ENCODE peak calls at places on chromosomes 4 and X, in nine cellular contexts. One of them, this sample, is unnamed.

GRCh38 chr4:61666248-61666647 is 466.1 kb downstream of the ADGRL3 start:
- DNase-seq in HCT116: no peak
- DNase-seq in GM10248: no peak
- DNase-seq in stimulated activated naive B cell treated with anti-CD40 and anti-IgM and Interleukin-4, amounts not matched to agents 10 μg/mL and 1 μg/mL and 100 μg/mL, for 72 hours: no peak
- DNase-seq in lower leg skin: no peak
- DNase-seq in cardiac muscle cell: no peak
- DNase-seq in activated CD8-positive, alpha-beta memory T cell treated with anti-CD3 and anti-CD28 coated beads for 48 hours: no peak
- DNase-seq in fibroblast of pulmonary artery: no peak
- DNase-seq in T-cell: no peak
- DNase-seq in this sample: no peak

GRCh38 chr4:142874684-142875083 is 28.6 kb upstream of the INPP4B start:
- DNase-seq in T-cell: no peak
- DNase-seq in lower leg skin: no peak
- DNase-seq in stimulated activated naive B cell treated with anti-CD40 and anti-IgM and Interleukin-4, amounts not matched to agents 10 μg/mL and 1 μg/mL and 100 μg/mL, for 72 hours: no peak
- DNase-seq in cardiac muscle cell: no peak
- DNase-seq in GM10248: no peak
- DNase-seq in fibroblast of pulmonary artery: no peak
- DNase-seq in HCT116: no peak
- DNase-seq in activated CD8-positive, alpha-beta memory T cell treated with anti-CD3 and anti-CD28 coated beads for 48 hours: no peak
- DNase-seq in this sample: no peak

GRCh38 chr4:122762520-122762919 is 30.0 kb downstream of the BBS12 start:
- DNase-seq in fibroblast of pulmonary artery: no peak
- DNase-seq in GM10248: peak
- DNase-seq in lower leg skin: no peak
- DNase-seq in activated CD8-positive, alpha-beta memory T cell treated with anti-CD3 and anti-CD28 coated beads for 48 hours: no peak
- DNase-seq in T-cell: no peak
- DNase-seq in cardiac muscle cell: no peak
- DNase-seq in stimulated activated naive B cell treated with anti-CD40 and anti-IgM and Interleukin-4, amounts not matched to agents 10 μg/mL and 1 μg/mL and 100 μg/mL, for 72 hours: peak
- DNase-seq in HCT116: no peak
- DNase-seq in this sample: peak

GRCh38 chr4:117777721-117778120 is 256.6 kb upstream of the NDST3 start:
- DNase-seq in cardiac muscle cell: no peak
- DNase-seq in HCT116: no peak
- DNase-seq in GM10248: no peak
- DNase-seq in activated CD8-positive, alpha-beta memory T cell treated with anti-CD3 and anti-CD28 coated beads for 48 hours: no peak
- DNase-seq in T-cell: no peak
- DNase-seq in lower leg skin: no peak
- DNase-seq in fibroblast of pulmonary artery: peak
- DNase-seq in stimulated activated naive B cell treated with anti-CD40 and anti-IgM and Interleukin-4, amounts not matched to agents 10 μg/mL and 1 μg/mL and 100 μg/mL, for 72 hours: no peak
- DNase-seq in this sample: no peak

GRCh38 chr4:77040856-77041576 is 34.8 kb downstream of the CCNI start:
- DNase-seq in T-cell: no peak
- DNase-seq in GM10248: no peak
- DNase-seq in cardiac muscle cell: no peak
- DNase-seq in lower leg skin: no peak
- DNase-seq in stimulated activated naive B cell treated with anti-CD40 and anti-IgM and Interleukin-4, amounts not matched to agents 10 μg/mL and 1 μg/mL and 100 μg/mL, for 72 hours: no peak
- DNase-seq in fibroblast of pulmonary artery: no peak
- DNase-seq in activated CD8-positive, alpha-beta memory T cell treated with anti-CD3 and anti-CD28 coated beads for 48 hours: no peak
- DNase-seq in HCT116: no peak
- DNase-seq in this sample: no peak

GRCh38 chr4:78684196-78685079 is 91.7 kb upstream of the BMP2K start:
- DNase-seq in lower leg skin: no peak
- DNase-seq in T-cell: no peak
- DNase-seq in HCT116: no peak
- DNase-seq in activated CD8-positive, alpha-beta memory T cell treated with anti-CD3 and anti-CD28 coated beads for 48 hours: no peak
- DNase-seq in cardiac muscle cell: no peak
- DNase-seq in fibroblast of pulmonary artery: peak
- DNase-seq in GM10248: no peak
- DNase-seq in stimulated activated naive B cell treated with anti-CD40 and anti-IgM and Interleukin-4, amounts not matched to agents 10 μg/mL and 1 μg/mL and 100 μg/mL, for 72 hours: no peak
- DNase-seq in this sample: no peak

GRCh38 chr4:44415251-44415650 is 33.4 kb downstream of the KCTD8 start:
- DNase-seq in HCT116: no peak
- DNase-seq in GM10248: no peak
- DNase-seq in cardiac muscle cell: no peak
- DNase-seq in T-cell: no peak
- DNase-seq in lower leg skin: no peak
- DNase-seq in fibroblast of pulmonary artery: no peak
- DNase-seq in stimulated activated naive B cell treated with anti-CD40 and anti-IgM and Interleukin-4, amounts not matched to agents 10 μg/mL and 1 μg/mL and 100 μg/mL, for 72 hours: no peak
- DNase-seq in activated CD8-positive, alpha-beta memory T cell treated with anti-CD3 and anti-CD28 coated beads for 48 hours: no peak
- DNase-seq in this sample: no peak

GRCh38 chr4:294732-295131 is 10.5 kb downstream of the ZNF732 start:
- DNase-seq in HCT116: no peak
- DNase-seq in fibroblast of pulmonary artery: no peak
- DNase-seq in stimulated activated naive B cell treated with anti-CD40 and anti-IgM and Interleukin-4, amounts not matched to agents 10 μg/mL and 1 μg/mL and 100 μg/mL, for 72 hours: no peak
- DNase-seq in activated CD8-positive, alpha-beta memory T cell treated with anti-CD3 and anti-CD28 coated beads for 48 hours: no peak
- DNase-seq in T-cell: no peak
- DNase-seq in cardiac muscle cell: no peak
- DNase-seq in lower leg skin: no peak
- DNase-seq in GM10248: no peak
- DNase-seq in this sample: no peak

GRCh38 chr4:85565761-85566480 is 91.0 kb downstream of the ARHGAP24 start:
- DNase-seq in T-cell: no peak
- DNase-seq in activated CD8-positive, alpha-beta memory T cell treated with anti-CD3 and anti-CD28 coated beads for 48 hours: no peak
- DNase-seq in cardiac muscle cell: no peak
- DNase-seq in fibroblast of pulmonary artery: peak
- DNase-seq in stimulated activated naive B cell treated with anti-CD40 and anti-IgM and Interleukin-4, amounts not matched to agents 10 μg/mL and 1 μg/mL and 100 μg/mL, for 72 hours: no peak
- DNase-seq in lower leg skin: no peak
- DNase-seq in HCT116: no peak
- DNase-seq in GM10248: no peak
- DNase-seq in this sample: no peak

GRCh38 chr4:145487626-145488025 is 6.0 kb downstream of the SMAD1 start:
- DNase-seq in fibroblast of pulmonary artery: no peak
- DNase-seq in stimulated activated naive B cell treated with anti-CD40 and anti-IgM and Interleukin-4, amounts not matched to agents 10 μg/mL and 1 μg/mL and 100 μg/mL, for 72 hours: no peak
- DNase-seq in GM10248: peak
- DNase-seq in activated CD8-positive, alpha-beta memory T cell treated with anti-CD3 and anti-CD28 coated beads for 48 hours: no peak
- DNase-seq in T-cell: no peak
- DNase-seq in lower leg skin: no peak
- DNase-seq in cardiac muscle cell: no peak
- DNase-seq in HCT116: no peak
- DNase-seq in this sample: no peak

GRCh38 chrX:18410038-18410437 is 15.4 kb upstream of the CDKL5 start:
- DNase-seq in stimulated activated naive B cell treated with anti-CD40 and anti-IgM and Interleukin-4, amounts not matched to agents 10 μg/mL and 1 μg/mL and 100 μg/mL, for 72 hours: no peak
- DNase-seq in HCT116: peak
- DNase-seq in activated CD8-positive, alpha-beta memory T cell treated with anti-CD3 and anti-CD28 coated beads for 48 hours: no peak
- DNase-seq in cardiac muscle cell: peak
- DNase-seq in T-cell: no peak
- DNase-seq in lower leg skin: no peak
- DNase-seq in GM10248: no peak
- DNase-seq in fibroblast of pulmonary artery: peak
- DNase-seq in this sample: no peak

GRCh38 chr4:26039950-26040349 is 125.9 kb downstream of the SMIM20 start:
- DNase-seq in fibroblast of pulmonary artery: no peak
- DNase-seq in HCT116: no peak
- DNase-seq in stimulated activated naive B cell treated with anti-CD40 and anti-IgM and Interleukin-4, amounts not matched to agents 10 μg/mL and 1 μg/mL and 100 μg/mL, for 72 hours: no peak
- DNase-seq in T-cell: no peak
- DNase-seq in cardiac muscle cell: no peak
- DNase-seq in lower leg skin: no peak
- DNase-seq in GM10248: no peak
- DNase-seq in activated CD8-positive, alpha-beta memory T cell treated with anti-CD3 and anti-CD28 coated beads for 48 hours: no peak
- DNase-seq in this sample: no peak

GRCh38 chr4:176433983-176434382 is 114.2 kb downstream of the SPCS3 start:
- DNase-seq in cardiac muscle cell: no peak
- DNase-seq in GM10248: no peak
- DNase-seq in lower leg skin: no peak
- DNase-seq in T-cell: no peak
- DNase-seq in HCT116: no peak
- DNase-seq in activated CD8-positive, alpha-beta memory T cell treated with anti-CD3 and anti-CD28 coated beads for 48 hours: no peak
- DNase-seq in fibroblast of pulmonary artery: peak
- DNase-seq in stimulated activated naive B cell treated with anti-CD40 and anti-IgM and Interleukin-4, amounts not matched to agents 10 μg/mL and 1 μg/mL and 100 μg/mL, for 72 hours: no peak
- DNase-seq in this sample: no peak

GRCh38 chr4:52957220-52957686 is 95.1 kb downstream of the RASL11B start:
- DNase-seq in cardiac muscle cell: peak
- DNase-seq in lower leg skin: no peak
- DNase-seq in activated CD8-positive, alpha-beta memory T cell treated with anti-CD3 and anti-CD28 coated beads for 48 hours: no peak
- DNase-seq in fibroblast of pulmonary artery: no peak
- DNase-seq in T-cell: no peak
- DNase-seq in stimulated activated naive B cell treated with anti-CD40 and anti-IgM and Interleukin-4, amounts not matched to agents 10 μg/mL and 1 μg/mL and 100 μg/mL, for 72 hours: no peak
- DNase-seq in HCT116: no peak
- DNase-seq in GM10248: no peak
- DNase-seq in this sample: no peak

GRCh38 chr4:38150766-38151165 is 190.6 kb downstream of the PTTG2 start:
- DNase-seq in fibroblast of pulmonary artery: peak
- DNase-seq in lower leg skin: no peak
- DNase-seq in cardiac muscle cell: no peak
- DNase-seq in activated CD8-positive, alpha-beta memory T cell treated with anti-CD3 and anti-CD28 coated beads for 48 hours: no peak
- DNase-seq in GM10248: no peak
- DNase-seq in stimulated activated naive B cell treated with anti-CD40 and anti-IgM and Interleukin-4, amounts not matched to agents 10 μg/mL and 1 μg/mL and 100 μg/mL, for 72 hours: no peak
- DNase-seq in T-cell: no peak
- DNase-seq in HCT116: no peak
- DNase-seq in this sample: no peak

GRCh38 chr4:119300072-119300387 is 21.9 kb downstream of the FABP2 start:
- DNase-seq in lower leg skin: peak
- DNase-seq in fibroblast of pulmonary artery: peak
- DNase-seq in activated CD8-positive, alpha-beta memory T cell treated with anti-CD3 and anti-CD28 coated beads for 48 hours: no peak
- DNase-seq in HCT116: no peak
- DNase-seq in stimulated activated naive B cell treated with anti-CD40 and anti-IgM and Interleukin-4, amounts not matched to agents 10 μg/mL and 1 μg/mL and 100 μg/mL, for 72 hours: no peak
- DNase-seq in T-cell: peak
- DNase-seq in cardiac muscle cell: peak
- DNase-seq in GM10248: no peak
- DNase-seq in this sample: no peak

GRCh38 chr4:121876976-121877773 is 6.9 kb upstream of the BBS7 start:
- DNase-seq in HCT116: no peak
- DNase-seq in cardiac muscle cell: no peak
- DNase-seq in fibroblast of pulmonary artery: no peak
- DNase-seq in stimulated activated naive B cell treated with anti-CD40 and anti-IgM and Interleukin-4, amounts not matched to agents 10 μg/mL and 1 μg/mL and 100 μg/mL, for 72 hours: no peak
- DNase-seq in lower leg skin: no peak
- DNase-seq in T-cell: no peak
- DNase-seq in activated CD8-positive, alpha-beta memory T cell treated with anti-CD3 and anti-CD28 coated beads for 48 hours: no peak
- DNase-seq in GM10248: no peak
- DNase-seq in this sample: no peak

GRCh38 chr4:30948653-30949052 is 228.5 kb downstream of the PCDH7 start:
- DNase-seq in HCT116: peak
- DNase-seq in fibroblast of pulmonary artery: peak
- DNase-seq in cardiac muscle cell: no peak
- DNase-seq in T-cell: no peak
- DNase-seq in GM10248: no peak
- DNase-seq in lower leg skin: no peak
- DNase-seq in activated CD8-positive, alpha-beta memory T cell treated with anti-CD3 and anti-CD28 coated beads for 48 hours: no peak
- DNase-seq in stimulated activated naive B cell treated with anti-CD40 and anti-IgM and Interleukin-4, amounts not matched to agents 10 μg/mL and 1 μg/mL and 100 μg/mL, for 72 hours: no peak
- DNase-seq in this sample: no peak

GRCh38 chr4:92305878-92306520 is 2.2 kb downstream of the GRID2 start:
- DNase-seq in cardiac muscle cell: peak
- DNase-seq in HCT116: no peak
- DNase-seq in activated CD8-positive, alpha-beta memory T cell treated with anti-CD3 and anti-CD28 coated beads for 48 hours: no peak
- DNase-seq in stimulated activated naive B cell treated with anti-CD40 and anti-IgM and Interleukin-4, amounts not matched to agents 10 μg/mL and 1 μg/mL and 100 μg/mL, for 72 hours: no peak
- DNase-seq in T-cell: no peak
- DNase-seq in fibroblast of pulmonary artery: no peak
- DNase-seq in lower leg skin: no peak
- DNase-seq in GM10248: no peak
- DNase-seq in this sample: no peak

GRCh38 chr4:38223801-38224236 is 263.6 kb downstream of the PTTG2 start:
- DNase-seq in activated CD8-positive, alpha-beta memory T cell treated with anti-CD3 and anti-CD28 coated beads for 48 hours: no peak
- DNase-seq in T-cell: no peak
- DNase-seq in fibroblast of pulmonary artery: no peak
- DNase-seq in HCT116: no peak
- DNase-seq in cardiac muscle cell: no peak
- DNase-seq in stimulated activated naive B cell treated with anti-CD40 and anti-IgM and Interleukin-4, amounts not matched to agents 10 μg/mL and 1 μg/mL and 100 μg/mL, for 72 hours: no peak
- DNase-seq in GM10248: no peak
- DNase-seq in lower leg skin: no peak
- DNase-seq in this sample: no peak

GRCh38 chr4:7431696-7432530 is 2.8 kb downstream of the PSAPL1 start:
- DNase-seq in HCT116: no peak
- DNase-seq in fibroblast of pulmonary artery: no peak
- DNase-seq in stimulated activated naive B cell treated with anti-CD40 and anti-IgM and Interleukin-4, amounts not matched to agents 10 μg/mL and 1 μg/mL and 100 μg/mL, for 72 hours: no peak
- DNase-seq in cardiac muscle cell: no peak
- DNase-seq in activated CD8-positive, alpha-beta memory T cell treated with anti-CD3 and anti-CD28 coated beads for 48 hours: no peak
- DNase-seq in T-cell: no peak
- DNase-seq in lower leg skin: no peak
- DNase-seq in GM10248: no peak
- DNase-seq in this sample: no peak

GRCh38 chr4:184756399-184756798 is 22.5 kb upstream of the CENPU start:
- DNase-seq in GM10248: no peak
- DNase-seq in cardiac muscle cell: no peak
- DNase-seq in lower leg skin: no peak
- DNase-seq in HCT116: no peak
- DNase-seq in activated CD8-positive, alpha-beta memory T cell treated with anti-CD3 and anti-CD28 coated beads for 48 hours: no peak
- DNase-seq in stimulated activated naive B cell treated with anti-CD40 and anti-IgM and Interleukin-4, amounts not matched to agents 10 μg/mL and 1 μg/mL and 100 μg/mL, for 72 hours: no peak
- DNase-seq in T-cell: no peak
- DNase-seq in fibroblast of pulmonary artery: peak
- DNase-seq in this sample: no peak

GRCh38 chrX:153214934-153215333 is 35.9 kb downstream of the MAGEA1 start:
- DNase-seq in stimulated activated naive B cell treated with anti-CD40 and anti-IgM and Interleukin-4, amounts not matched to agents 10 μg/mL and 1 μg/mL and 100 μg/mL, for 72 hours: no peak
- DNase-seq in fibroblast of pulmonary artery: no peak
- DNase-seq in lower leg skin: no peak
- DNase-seq in T-cell: no peak
- DNase-seq in activated CD8-positive, alpha-beta memory T cell treated with anti-CD3 and anti-CD28 coated beads for 48 hours: no peak
- DNase-seq in cardiac muscle cell: no peak
- DNase-seq in HCT116: no peak
- DNase-seq in GM10248: no peak
- DNase-seq in this sample: no peak

GRCh38 chr4:5048721-5049120 is 2.6 kb upstream of the STK32B start:
- DNase-seq in cardiac muscle cell: no peak
- DNase-seq in stimulated activated naive B cell treated with anti-CD40 and anti-IgM and Interleukin-4, amounts not matched to agents 10 μg/mL and 1 μg/mL and 100 μg/mL, for 72 hours: no peak
- DNase-seq in T-cell: no peak
- DNase-seq in GM10248: no peak
- DNase-seq in fibroblast of pulmonary artery: no peak
- DNase-seq in activated CD8-positive, alpha-beta memory T cell treated with anti-CD3 and anti-CD28 coated beads for 48 hours: no peak
- DNase-seq in HCT116: no peak
- DNase-seq in lower leg skin: peak
- DNase-seq in this sample: no peak

GRCh38 chr4:125003840-125004239 is 291.3 kb upstream of the ANKRD50 start:
- DNase-seq in fibroblast of pulmonary artery: no peak
- DNase-seq in T-cell: no peak
- DNase-seq in activated CD8-positive, alpha-beta memory T cell treated with anti-CD3 and anti-CD28 coated beads for 48 hours: no peak
- DNase-seq in lower leg skin: no peak
- DNase-seq in HCT116: no peak
- DNase-seq in GM10248: no peak
- DNase-seq in cardiac muscle cell: no peak
- DNase-seq in stimulated activated naive B cell treated with anti-CD40 and anti-IgM and Interleukin-4, amounts not matched to agents 10 μg/mL and 1 μg/mL and 100 μg/mL, for 72 hours: no peak
- DNase-seq in this sample: no peak

This sample was measured in central memory CD4-positive, alpha-beta T cell.